ENCODE peak calls at places on chromosomes 12 and 14, in five cellular contexts. O is AG10803; V is type B pancreatic cell; Y is stimulated activated CD4-positive, alpha-beta T cell treated with anti-CD3 and anti-CD28 coated beads, TNF-alpha, amount 100 ng/mL, for 4 hours; E is kidney tubule cell. R is an unnamed sample.

GRCh38 chr12:2265461-2266167 is 212.8 kb downstream of the CACNA1C start:
- DNase-seq in E (peak), Y (no peak), O (peak), V (no peak), R (no peak)

GRCh38 chr12:26264215-26264838 is 69.0 kb downstream of the SSPN start:
- DNase-seq in O (no peak), Y (no peak), V (no peak), E (no peak), R (no peak)

GRCh38 chr14:101979666-101980065 is 15.3 kb downstream of the DYNC1H1 start:
- DNase-seq in Y (no peak), V (no peak), O (no peak), E (no peak), R (no peak)

GRCh38 chr14:50082784-50083466 is 33.4 kb downstream of the VCPKMT start:
- DNase-seq in V (no peak), Y (no peak), O (no peak), E (peak), R (no peak)

GRCh38 chr14:59918824-59919581 is 941 bp upstream of the LRRC9 start:
- DNase-seq in O (peak), E (peak), V (no peak), Y (no peak), R (no peak)

GRCh38 chr12:29519585-29520182 is 22.2 kb upstream of the OVCH1 start:
- DNase-seq in E (peak), Y (no peak), V (no peak), O (peak), R (no peak)

GRCh38 chr12:50505386-50505827 is 622 bp downstream of the DIP2B start:
- DNase-seq in O (peak), Y (no peak), E (peak), V (no peak), R (no peak)

GRCh38 chr14:63039800-63040380 is 5.4 kb downstream of the KCNH5 start:
- DNase-seq in E (peak), O (peak), Y (no peak), V (no peak), R (no peak)

R was measured in vagina.